ENCODE peak calls at places on chromosomes 2 and 18, in eight cellular contexts. V, Z, U, O, J, G, B and W are unnamed samples.

GRCh38 chr2:144830543-144830942 is 310.6 kb upstream of the ZEB2 start:
- DNase-seq in O (no peak), J (no peak), U (no peak), G (no peak), Z (no peak), V (no peak), B (peak), W (no peak)

GRCh38 chr18:12121175-12122095 is 27.8 kb downstream of the ANKRD62 start:
- DNase-seq in O (no peak), V (no peak), U (peak), J (no peak), B (peak), G (no peak), Z (no peak), W (no peak)

GRCh38 chr2:168793596-168793995 is 8.8 kb upstream of the NOSTRIN start:
- DNase-seq in B (no peak), G (no peak), O (no peak), V (no peak), U (no peak), J (no peak), Z (no peak), W (no peak)

GRCh38 chr2:100291152-100291970 is 30.9 kb downstream of the LONRF2 start:
- DNase-seq in U (peak), B (peak), O (peak), J (no peak), Z (peak), V (peak), G (peak), W (no peak)

GRCh38 chr2:42072349-42073118 is 24.7 kb downstream of the PKDCC start:
- DNase-seq in V (no peak), U (no peak), G (no peak), J (no peak), O (no peak), B (no peak), Z (peak), W (no peak)

GRCh38 chr18:43578636-43579203 is 301.4 kb upstream of the SYT4 start:
- DNase-seq in J (peak), O (no peak), V (no peak), U (no peak), B (no peak), Z (peak), G (no peak), W (no peak)

GRCh38 chr2:174699993-174700766 is 64.1 kb downstream of the CHRNA1 start:
- DNase-seq in B (peak), Z (peak), V (peak), J (peak), U (peak), O (peak), G (peak), W (peak)

GRCh38 chr2:101387151-101387807 is at the start of gene CREG2:
- DNase-seq in Z (peak), J (no peak), G (peak), B (peak), U (peak), V (peak), O (no peak), W (no peak)

GRCh38 chr18:12737243-12737902 is 34.5 kb downstream of the PSMG2 start:
- DNase-seq in O (no peak), Z (no peak), J (no peak), V (no peak), B (no peak), G (no peak), U (no peak), W (no peak)

GRCh38 chr2:20579866-20580265 is 71.0 kb downstream of the HS1BP3 start:
- DNase-seq in Z (no peak), O (no peak), U (peak), V (no peak), J (no peak), B (no peak), G (no peak), W (no peak)

GRCh38 chr2:181607629-181608627 is 49.0 kb downstream of the CERKL start:
- DNase-seq in Z (no peak), U (no peak), B (no peak), J (no peak), G (no peak), O (no peak), V (no peak), W (no peak)

GRCh38 chr18:12423820-12424219 is 16.1 kb downstream of the PRELID3A start:
- DNase-seq in J (no peak), V (no peak), Z (no peak), G (no peak), U (peak), B (no peak), O (no peak), W (no peak)

GRCh38 chr2:234963785-234964615 is 12.2 kb downstream of the SH3BP4 start:
- DNase-seq in V (peak), Z (no peak), O (peak), U (peak), J (no peak), G (no peak), B (peak), W (no peak)

GRCh38 chr2:230974096-230974913 is 21.6 kb upstream of the SPATA3 start:
- DNase-seq in U (peak), B (peak), Z (no peak), O (no peak), G (peak), V (peak), J (no peak), W (peak)

GRCh38 chr18:42112657-42113420 is 157.8 kb downstream of the PIK3C3 start:
- DNase-seq in O (no peak), J (no peak), U (peak), G (no peak), V (no peak), Z (no peak), B (peak), W (no peak)

GRCh38 chr2:151260492-151261239 is 997 bp downstream of the RBM43 start:
- DNase-seq in B (peak), U (no peak), G (no peak), V (no peak), J (no peak), O (no peak), Z (no peak), W (no peak)

GRCh38 chr2:113602869-113603466 is 24.1 kb upstream of the RABL2A start:
- DNase-seq in G (no peak), V (no peak), U (no peak), Z (no peak), J (no peak), O (no peak), B (peak), W (no peak)

GRCh38 chr2:99217929-99218501 is 37.0 kb downstream of the MRPL30 start:
- DNase-seq in J (no peak), Z (no peak), U (no peak), O (no peak), B (no peak), V (no peak), G (no peak), W (no peak)

GRCh38 chr2:102841107-102841840 is 79.4 kb downstream of the TMEM182 start:
- DNase-seq in J (no peak), O (peak), Z (peak), V (no peak), B (peak), U (peak), G (peak), W (peak)

GRCh38 chr2:45029215-45029614 is 20.0 kb upstream of the SIX2 start:
- DNase-seq in V (no peak), U (no peak), B (no peak), J (no peak), Z (no peak), G (no peak), O (no peak), W (no peak)

GRCh38 chr2:200003444-200003843 is 48.1 kb downstream of the MAIP1 start:
- DNase-seq in O (no peak), J (no peak), U (peak), G (no peak), V (no peak), B (peak), Z (no peak), W (no peak)

GRCh38 chr2:74860521-74860920 is 26.6 kb downstream of the HK2 start:
- DNase-seq in U (no peak), J (no peak), O (no peak), G (no peak), B (no peak), V (no peak), Z (no peak), W (no peak)

GRCh38 chr2:46876741-46877384 is 38.7 kb downstream of the MCFD2 start:
- DNase-seq in G (peak), V (peak), O (peak), Z (peak), J (no peak), B (peak), U (peak), W (no peak)

GRCh38 chr18:79760881-79761280 is 36.9 kb upstream of the KCNG2 start:
- DNase-seq in O (no peak), U (no peak), J (no peak), G (no peak), V (no peak), B (no peak), Z (no peak), W (no peak)

GRCh38 chr2:46899053-46899452 is 16.6 kb downstream of the MCFD2 start:
- DNase-seq in Z (no peak), G (no peak), B (no peak), J (no peak), V (no peak), O (no peak), U (no peak), W (no peak)

GRCh38 chr2:216555274-216555673 is 56.6 kb downstream of the RPL37A start:
- DNase-seq in O (no peak), U (peak), G (peak), B (peak), J (peak), V (peak), Z (peak), W (no peak)

GRCh38 chr2:234745347-234745746 is 206.5 kb upstream of the SH3BP4 start:
- DNase-seq in Z (no peak), V (no peak), U (no peak), J (no peak), G (no peak), O (no peak), B (no peak), W (no peak)

GRCh38 chr2:143891879-143892308 is 628.0 kb downstream of the ZEB2 start:
- DNase-seq in G (no peak), V (no peak), O (no peak), U (no peak), B (no peak), Z (peak), J (no peak), W (no peak)

GRCh38 chr2:202035089-202035940 is 1.7 kb downstream of the FZD7 start:
- DNase-seq in G (no peak), Z (no peak), V (no peak), U (no peak), B (peak), O (peak), J (no peak), W (no peak)

GRCh38 chr2:9299444-9300100 is 93.0 kb downstream of the ASAP2 start:
- DNase-seq in G (no peak), V (no peak), J (no peak), U (no peak), O (no peak), B (no peak), Z (no peak), W (no peak)

GRCh38 chr2:162768646-162769045 is 69.9 kb downstream of the KCNH7 start:
- DNase-seq in O (no peak), Z (peak), U (no peak), B (no peak), V (no peak), G (no peak), J (peak), W (no peak)

GRCh38 chr2:66845307-66845706 is 410.4 kb downstream of the MEIS1 start:
- DNase-seq in U (no peak), Z (no peak), V (no peak), G (peak), B (peak), J (no peak), O (no peak), W (no peak)

GRCh38 chr2:39874236-39874635 is 95.2 kb upstream of the THUMPD2 start:
- DNase-seq in V (no peak), J (no peak), O (no peak), G (no peak), Z (no peak), B (no peak), U (no peak), W (no peak)

GRCh38 chr2:103792039-103792438 is 1030.2 kb downstream of the TMEM182 start:
- DNase-seq in V (no peak), J (no peak), O (no peak), B (no peak), U (no peak), G (no peak), Z (no peak), W (no peak)